ENCODE peak calls at places on chromosomes 2 and 18, in five cellular contexts. A is psoas muscle, Z is neuronal stem cell, P is upper lobe of right lung, C is heart right ventricle. E is an unnamed sample. For H3K36me3 and H3K9me3, the result is how much of the 10 kb centered on the place peaks cover.

GRCh38 chr18:60417946-60418345 is 45.4 kb upstream of the MC4R start:
- DNase-seq in C (no peak), A (no peak), Z (no peak), P (no peak), E (no peak)

GRCh38 chr2:21251216-21251971 is 127.6 kb downstream of the TDRD15 start:
- DNase-seq in Z (no peak), A (no peak), P (no peak), C (no peak), E (no peak)

GRCh38 chr2:54999182-54999581 is 51.1 kb downstream of the RTN4 start:
- DNase-seq in C (no peak), A (no peak), P (no peak), Z (no peak), E (no peak)

GRCh38 chr2:158297606-158298005 is 158.9 kb downstream of the CCDC148 start:
- DNase-seq in P (no peak), A (no peak), Z (no peak), C (no peak), E (no peak)

GRCh38 chr2:217975626-217976025 is 27.2 kb downstream of the TNS1 start:
- DNase-seq in A (no peak), Z (no peak), C (no peak), P (peak), E (no peak)

GRCh38 chr2:127081826-127082633 is 24.9 kb downstream of the BIN1 start:
- DNase-seq in A (peak), C (no peak), Z (no peak), P (no peak), E (no peak)

GRCh38 chr18:6610436-6610835 is 119.1 kb upstream of the ARHGAP28 start:
- DNase-seq in A (no peak), Z (no peak), C (no peak), P (no peak), E (no peak)

GRCh38 chr2:225820828-225821227 is 421.3 kb downstream of the NYAP2 start:
- DNase-seq in Z (no peak), A (no peak), C (no peak), P (no peak), E (no peak)

GRCh38 chr2:42342061-42342794 is 18.8 kb downstream of the COX7A2L start:
- DNase-seq in P (no peak), Z (no peak), A (peak), C (peak), E (peak)

GRCh38 chr2:13003500-13003899 is 286.8 kb downstream of the TRIB2 start:
- DNase-seq in A (no peak), Z (no peak), C (no peak), P (no peak), E (no peak)

GRCh38 chr2:32008811-32009478 is 1.9 kb downstream of the MEMO1 start:
- DNase-seq in P (no peak), A (no peak), Z (peak), C (no peak), E (peak)

GRCh38 chr2:181058378-181059269 is 78.2 kb downstream of the UBE2E3 start:
- DNase-seq in C (no peak), P (no peak), Z (peak), A (no peak), E (no peak)

GRCh38 chr2:73172963-73173362 is 29.4 kb upstream of the NOTO start:
- DNase-seq in P (no peak), Z (no peak), C (no peak), A (no peak), E (no peak)

GRCh38 chr2:137192366-137193315 is 427.3 kb downstream of the THSD7B start:
- DNase-seq in A (no peak), C (no peak), Z (no peak), P (no peak), E (no peak)

GRCh38 chr2:67790622-67791021 is 272.2 kb downstream of the C1D start:
- DNase-seq in C (no peak), Z (no peak), P (no peak), A (no peak), E (no peak)

GRCh38 chr2:155250800-155251199 is 552.3 kb downstream of the KCNJ3 start:
- DNase-seq in A (no peak), P (no peak), C (no peak), Z (peak), E (no peak)

GRCh38 chr18:67318651-67319050 is 197.9 kb downstream of the DSEL start:
- DNase-seq in Z (no peak), P (no peak), A (no peak), C (no peak), E (no peak)

GRCh38 chr2:16554184-16554583 is 111.5 kb downstream of the CYRIA start:
- DNase-seq in Z (no peak), C (no peak), P (no peak), A (no peak), E (no peak)

GRCh38 chr18:10376735-10377134 is 77.7 kb upstream of the APCDD1 start:
- DNase-seq in C (peak), P (no peak), Z (no peak), A (no peak), E (no peak)

GRCh38 chr2:26927221-26927620 is 43.2 kb upstream of the MAPRE3 start:
- DNase-seq in Z (no peak), A (no peak), P (no peak), C (no peak), E (no peak)

GRCh38 chr2:32882911-32883810 is 63.6 kb upstream of the LTBP1 start:
- DNase-seq in Z (no peak), P (no peak), C (no peak), A (no peak), E (no peak)

GRCh38 chr2:158197940-158198339 is 96.3 kb downstream of the UPP2 start:
- DNase-seq in P (no peak), Z (no peak), A (no peak), C (no peak), E (no peak)

GRCh38 chr2:68263632-68264031 is 11.3 kb upstream of the PPP3R1 start:
- DNase-seq in P (no peak), A (no peak), C (no peak), Z (no peak), E (no peak)

GRCh38 chr18:55774505-55774904 is 186.5 kb upstream of the TCF4 start:
- DNase-seq in P (no peak), A (no peak), C (no peak), Z (no peak), E (no peak)
- H3K36me3 ChIP-seq in P (under half), A (under half), C (under half), Z (under half), E (under half)

GRCh38 chr2:239917957-239918481 is 107.1 kb downstream of the NDUFA10 start:
- DNase-seq in Z (no peak), P (peak), A (no peak), C (no peak), E (peak)

GRCh38 chr2:239919779-239920545 is 105.2 kb downstream of the NDUFA10 start:
- DNase-seq in A (no peak), P (peak), Z (no peak), C (no peak), E (no peak)

GRCh38 chr2:239920616-239921365 is 104.4 kb downstream of the NDUFA10 start:
- DNase-seq in A (no peak), Z (no peak), C (no peak), P (no peak), E (peak)

GRCh38 chr2:239917128-239917956 is 107.8 kb downstream of the NDUFA10 start:
- DNase-seq in Z (no peak), C (no peak), P (no peak), A (no peak), E (no peak)

GRCh38 chr2:239918749-239919148 is 106.4 kb downstream of the NDUFA10 start:
- DNase-seq in Z (no peak), C (no peak), P (peak), A (no peak), E (no peak)
- H3K9me3 ChIP-seq in Z (under half), C (under half), P (under half), A (under half), E (under half)

DNA sequence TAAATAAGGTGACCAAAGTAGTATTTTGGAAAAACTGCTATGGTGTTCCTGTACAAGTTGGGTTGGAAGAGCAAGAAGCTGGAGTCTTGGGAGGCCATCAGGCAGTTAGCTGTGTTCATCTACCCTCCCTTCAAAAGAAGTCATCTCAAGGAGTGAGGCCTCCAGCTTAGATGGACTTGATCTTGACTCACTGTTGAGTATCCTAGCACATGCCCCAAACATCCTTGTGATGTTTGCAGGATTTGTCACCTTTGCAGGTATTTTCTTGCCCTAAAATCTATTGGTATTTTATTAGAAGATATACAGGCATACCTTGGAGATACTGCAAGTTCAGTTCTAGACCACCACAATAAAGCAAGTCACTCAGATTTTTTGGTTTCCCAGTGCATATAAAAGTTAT is 30.2 kb downstream of the RNMT start:
- DNase-seq in C (no peak), P (no peak), Z (no peak), A (no peak), E (no peak)
- H3K36me3 ChIP-seq in C (half or more), P (half or more), Z (half or more), A (half or more), E (under half)

DNA sequence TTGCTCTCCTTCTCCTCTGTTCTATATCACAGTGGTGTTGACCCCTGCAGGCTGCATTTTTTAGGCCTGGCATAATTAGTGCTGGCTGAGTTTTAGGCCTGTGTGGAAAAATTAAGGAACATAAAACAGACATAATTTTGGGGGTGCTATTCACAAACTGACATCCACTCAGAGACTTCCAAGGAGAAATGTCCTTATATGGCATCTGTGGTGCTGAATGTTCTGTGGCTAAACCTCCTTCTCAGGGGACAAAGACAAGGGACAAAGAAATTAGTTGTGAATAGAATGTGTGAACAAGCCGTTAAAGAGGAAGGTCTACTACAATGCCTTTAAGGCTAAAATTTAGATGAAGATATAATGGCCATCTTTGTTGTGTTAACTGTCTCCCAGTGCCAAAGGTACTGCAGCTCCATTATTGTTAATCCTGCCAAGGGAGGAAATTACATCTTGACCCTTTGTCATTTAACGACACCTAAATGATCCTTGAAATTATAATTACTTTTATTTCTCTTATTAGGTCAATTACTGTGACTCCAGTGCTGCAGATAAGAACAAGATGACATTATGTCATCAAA is 870.0 kb upstream of the CHAC2 start:
- DNase-seq in P (no peak), C (no peak), Z (peak), A (no peak), E (no peak)
- H3K9me3 ChIP-seq in P (under half), C (under half), Z (under half), A (under half), E (under half)

DNA sequence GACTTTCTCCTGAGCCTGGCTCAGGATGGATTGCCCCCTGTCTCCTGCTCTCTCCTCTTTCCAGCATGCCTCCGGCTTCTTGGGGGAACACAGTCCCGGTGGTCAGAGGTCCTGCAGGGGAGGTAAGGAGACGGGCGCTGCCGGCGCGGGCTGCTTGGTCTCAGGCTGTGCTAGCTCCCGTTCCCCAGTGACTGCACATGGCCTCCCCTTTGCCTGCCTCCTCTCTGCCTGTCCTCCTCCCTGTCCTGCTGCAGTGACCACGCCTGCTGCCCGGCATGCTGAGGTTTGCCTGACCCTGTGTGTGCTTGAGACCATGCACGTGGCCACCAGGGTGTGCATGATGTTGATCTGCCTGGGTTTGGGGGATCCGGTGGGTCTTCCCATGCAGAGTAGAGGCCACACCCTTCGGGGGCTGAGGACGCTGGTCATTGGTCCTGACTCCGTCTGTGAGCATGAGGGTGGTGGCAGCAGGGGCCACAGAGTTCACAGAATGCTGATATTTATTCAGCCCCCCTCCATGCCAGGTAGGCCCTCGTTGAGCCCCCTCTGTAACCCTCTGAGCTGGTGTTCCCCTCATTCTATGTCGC is 42.9 kb upstream of the MCFD2 start:
- DNase-seq in A (no peak), Z (no peak), C (no peak), P (no peak), E (no peak)
- H3K36me3 ChIP-seq in A (under half), Z (under half), C (under half), P (half or more), E (under half)

DNA sequence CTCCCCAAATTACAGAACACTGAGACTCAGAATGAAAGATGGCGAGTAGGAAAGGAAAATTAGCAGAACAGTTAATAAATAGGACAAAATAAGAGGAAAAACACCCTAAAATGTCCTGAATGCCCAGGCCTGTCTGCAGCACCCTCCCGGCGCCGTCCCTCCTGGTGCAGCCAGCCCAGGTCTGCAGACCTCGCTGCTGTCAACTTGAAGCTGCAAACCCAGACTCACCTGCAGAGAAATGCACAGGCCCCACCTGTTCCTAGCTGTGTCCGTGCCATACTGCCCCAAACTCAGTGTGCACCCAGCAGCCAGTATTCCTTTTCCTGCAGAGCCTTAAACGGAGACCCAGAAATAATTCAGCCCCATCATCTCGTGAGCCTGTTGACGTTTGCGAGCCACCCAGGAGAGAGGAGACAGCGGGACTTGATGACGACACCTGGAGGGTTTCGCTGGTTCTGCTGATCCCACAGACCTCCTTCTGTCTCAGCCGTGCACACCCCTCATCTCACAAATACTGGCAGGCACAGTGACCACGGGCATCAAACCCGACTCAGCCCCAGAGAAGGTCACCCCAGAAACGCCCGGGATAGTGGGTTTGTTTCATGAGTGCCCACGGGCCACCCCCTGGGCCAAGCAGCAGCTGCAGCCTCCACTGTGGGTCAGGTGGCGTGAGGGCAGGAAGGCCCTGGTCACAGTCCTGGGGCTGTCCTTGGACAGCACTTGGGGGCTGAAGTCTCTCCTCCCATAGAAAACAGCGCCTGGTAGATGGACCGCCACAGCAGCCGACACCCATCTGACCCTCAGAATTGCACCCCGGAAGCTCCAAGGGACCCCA is 239.6 kb upstream of the SALL3 start:
- DNase-seq in P (no peak), C (no peak), A (no peak), Z (no peak), E (no peak)
- H3K9me3 ChIP-seq in P (under half), C (under half), A (under half), Z (under half), E (under half)

GRCh38 chr2:85398426-85399182 is 11.6 kb downstream of the CAPG start:
- DNase-seq in Z (no peak), A (no peak), C (no peak), P (peak), E (no peak)
- H3K36me3 ChIP-seq in Z (under half), A (under half), C (under half), P (under half), E (under half)

GRCh38 chr2:239768031-239768800 is 256.9 kb downstream of the NDUFA10 start:
- DNase-seq in Z (no peak), A (no peak), C (no peak), P (peak), E (no peak)

GRCh38 chr2:239770240-239770639 is 254.9 kb downstream of the NDUFA10 start:
- DNase-seq in A (no peak), C (no peak), Z (no peak), P (peak), E (no peak)

GRCh38 chr2:239767016-239767905 is 257.9 kb downstream of the NDUFA10 start:
- DNase-seq in C (no peak), P (peak), A (no peak), Z (no peak), E (no peak)

GRCh38 chr2:239769574-239770145 is 255.5 kb downstream of the NDUFA10 start:
- DNase-seq in A (no peak), P (peak), C (no peak), Z (no peak), E (no peak)

DNA sequence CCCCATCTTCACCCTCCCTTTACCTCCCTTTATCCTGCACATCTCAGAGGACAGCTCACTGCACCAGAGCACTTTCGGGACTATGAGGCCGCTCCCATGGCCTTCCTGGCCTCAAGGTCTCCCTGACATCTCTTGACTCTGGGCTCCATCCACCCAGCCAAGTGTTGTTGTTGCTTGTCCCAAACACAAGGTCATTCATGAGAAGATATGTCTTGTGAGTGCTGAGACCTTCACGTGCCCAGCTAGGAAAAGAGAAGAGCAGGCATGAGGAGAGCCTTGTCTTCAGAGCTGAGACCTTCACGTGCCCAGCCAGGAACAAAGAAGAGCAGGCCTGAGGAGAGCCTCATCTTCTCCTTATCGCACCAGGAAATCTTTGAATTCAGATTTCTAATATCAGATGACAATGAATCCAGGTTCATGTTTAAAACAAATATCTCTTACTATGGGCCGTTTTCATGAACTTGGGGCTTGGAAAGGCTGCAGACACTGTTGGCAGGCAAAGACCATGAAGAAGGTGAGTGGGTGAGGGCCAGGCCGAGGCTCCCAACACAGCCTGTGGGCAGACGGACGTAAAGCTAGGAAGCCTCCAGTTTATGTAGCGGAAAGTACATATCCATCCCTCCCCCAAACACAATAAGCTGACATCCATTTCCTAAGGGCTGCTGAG is 256.1 kb downstream of the NDUFA10 start:
- DNase-seq in C (no peak), Z (no peak), A (no peak), P (peak), E (no peak)
- H3K9me3 ChIP-seq in C (under half), Z (under half), A (under half), P (under half), E (under half)

GRCh38 chr2:187523325-187523724 is 30.9 kb downstream of the TFPI start:
- DNase-seq in P (no peak), C (no peak), Z (no peak), A (no peak), E (no peak)

GRCh38 chr2:187527262-187527661 is 27.0 kb downstream of the TFPI start:
- DNase-seq in C (no peak), P (no peak), A (no peak), Z (no peak), E (no peak)

GRCh38 chr2:187526776-187527175 is 27.5 kb downstream of the TFPI start:
- DNase-seq in P (no peak), C (no peak), A (no peak), Z (no peak), E (no peak)

GRCh38 chr2:187528042-187528441 is 26.2 kb downstream of the TFPI start:
- DNase-seq in P (no peak), A (no peak), C (no peak), Z (no peak), E (no peak)

DNA sequence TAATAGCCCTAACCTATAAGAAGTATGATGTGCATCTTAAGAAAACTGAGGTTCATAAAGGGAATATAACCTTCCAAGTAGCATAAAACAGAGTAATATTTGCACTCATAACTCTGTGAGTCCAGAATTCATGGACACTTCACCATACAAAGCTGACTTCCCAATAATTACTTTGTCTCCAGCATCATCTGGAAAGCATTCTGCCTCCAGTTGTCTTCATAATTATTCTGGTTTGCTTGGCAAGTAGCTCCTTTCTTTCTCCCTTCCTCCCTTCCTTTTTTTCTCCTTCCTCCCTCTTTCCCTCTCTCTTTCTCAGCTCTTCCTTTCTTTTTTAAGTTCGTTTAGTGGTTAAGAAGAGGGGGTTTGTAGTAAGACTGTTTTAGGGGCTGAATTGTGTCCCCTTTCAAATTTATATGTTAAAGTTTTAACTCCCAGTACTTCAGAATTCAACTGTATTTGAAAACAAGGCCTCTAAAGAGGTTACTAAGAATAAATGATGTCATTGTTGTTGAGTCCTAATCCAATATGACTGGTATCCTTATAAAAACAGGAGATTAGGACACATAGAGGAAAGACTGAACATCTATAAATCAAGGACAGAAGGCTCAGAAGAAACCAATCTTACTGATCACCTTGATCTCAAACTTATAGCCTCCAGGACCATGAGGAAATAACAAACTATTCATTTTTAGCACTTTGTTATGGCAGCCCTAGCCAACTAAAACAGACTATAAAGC is 28.9 kb downstream of the TFPI start:
- DNase-seq in C (no peak), Z (no peak), A (no peak), P (no peak), E (no peak)
- H3K36me3 ChIP-seq in C (under half), Z (under half), A (under half), P (under half), E (under half)

E was measured in pancreas.